ENCODE peak calls at places on chromosome 5, in eight cellular contexts. F is body of pancreas, K is adrenal gland, A is HCT116, N is heart right ventricle, H is osteoblast, E is bronchial epithelial cell, Q is ovary. P is an unnamed sample. For H3K36me3, the result is how much of the 10 kb centered on the place peaks cover.

GRCh38 chr5:116763987-116764866 is 189.6 kb upstream of the SEMA6A start:
- DNase-seq in Q (no peak), F (no peak), N (no peak), E (peak), K (no peak), H (no peak), A (no peak), P (no peak)

GRCh38 chr5:59587489-59588337 is 305.8 kb downstream of the PDE4D start:
- DNase-seq in Q (no peak), E (peak), F (peak), N (peak), H (peak), K (no peak), A (no peak), P (no peak)

GRCh38 chr5:180113660-180114303 is 42.2 kb upstream of the RNF130 start:
- DNase-seq in F (no peak), N (no peak), E (no peak), H (peak), K (no peak), A (no peak), Q (no peak), P (peak)

GRCh38 chr5:84783003-84783402 is 398.3 kb upstream of the EDIL3 start:
- DNase-seq in N (no peak), E (no peak), F (no peak), A (no peak), K (no peak), H (no peak), Q (no peak), P (no peak)

GRCh38 chr5:10789021-10789420 is 28.0 kb upstream of the DAP start:
- DNase-seq in A (no peak), H (peak), F (peak), Q (peak), E (no peak), N (peak), K (peak), P (no peak)

GRCh38 chr5:172830876-172831662 is 3.0 kb upstream of the ERGIC1 start:
- DNase-seq in K (no peak), E (peak), N (no peak), H (peak), Q (no peak), A (no peak), F (no peak), P (peak)

GRCh38 chr5:34656700-34657549 is 797 bp downstream of the RAI14 start:
- DNase-seq in N (peak), Q (peak), E (no peak), K (peak), A (no peak), F (peak), H (peak), P (no peak)

GRCh38 chr5:56128166-56128565 is 105.0 kb downstream of the ANKRD55 start:
- DNase-seq in H (no peak), F (no peak), N (no peak), A (no peak), K (no peak), E (no peak), Q (no peak), P (no peak)

GRCh38 chr5:123916331-123917121 is 404.5 kb downstream of the CSNK1G3 start:
- DNase-seq in Q (no peak), N (no peak), E (peak), F (no peak), K (no peak), A (peak), H (peak), P (no peak)

GRCh38 chr5:43017438-43017820 is 22.7 kb downstream of the ANXA2R start:
- DNase-seq in H (peak), Q (peak), F (peak), N (peak), A (no peak), E (no peak), K (no peak), P (no peak)

GRCh38 chr5:43171441-43171840 is 20.6 kb upstream of the NIM1K start:
- DNase-seq in F (no peak), Q (no peak), K (no peak), A (no peak), H (no peak), E (no peak), N (no peak), P (no peak)

GRCh38 chr5:141510160-141510559 is 21.3 kb downstream of the PCDHGC5 start:
- DNase-seq in A (no peak), Q (no peak), N (no peak), H (no peak), F (no peak), K (no peak), E (no peak), P (no peak)

GRCh38 chr5:59607126-59607807 is 286.3 kb downstream of the PDE4D start:
- DNase-seq in F (no peak), Q (no peak), K (no peak), N (no peak), E (no peak), A (no peak), H (no peak), P (no peak)

GRCh38 chr5:149257875-149258705 is 13.6 kb upstream of the AFAP1L1 start:
- DNase-seq in N (no peak), E (peak), K (no peak), H (peak), A (no peak), F (no peak), Q (no peak), P (no peak)

GRCh38 chr5:136729901-136730355 is 364.6 kb upstream of the TRPC7 start:
- DNase-seq in A (peak), H (peak), F (no peak), K (peak), N (no peak), Q (no peak), E (peak), P (no peak)

GRCh38 chr5:149618581-149619248 is 37.4 kb downstream of the ARHGEF37 start:
- DNase-seq in E (peak), Q (no peak), A (peak), H (peak), F (peak), N (peak), K (peak), P (no peak)

GRCh38 chr5:33938881-33939280 is 2.7 kb downstream of the RXFP3 start:
- DNase-seq in F (no peak), K (no peak), H (peak), E (no peak), Q (no peak), N (no peak), A (no peak), P (no peak)

GRCh38 chr5:68368686-68369359 is 153.3 kb downstream of the PIK3R1 start:
- DNase-seq in A (no peak), E (peak), N (no peak), Q (no peak), F (no peak), K (no peak), H (no peak), P (no peak)

GRCh38 chr5:139058121-139058520 is 140.0 kb downstream of the SIL1 start:
- DNase-seq in Q (no peak), A (no peak), F (no peak), N (no peak), K (no peak), H (no peak), E (no peak), P (no peak)

GRCh38 chr5:177514541-177514940 is 2.2 kb downstream of the DDX41 start:
- DNase-seq in N (no peak), F (no peak), E (no peak), Q (no peak), A (no peak), K (no peak), H (no peak), P (no peak)
- H3K36me3 ChIP-seq in N (under half), F (under half), E (under half), Q (under half), A (under half), K (under half), H (half or more), P (under half)

GRCh38 chr5:151122828-151123227 is 34.8 kb downstream of the ANXA6 start:
- DNase-seq in K (no peak), Q (no peak), A (no peak), F (no peak), N (no peak), E (no peak), H (no peak), P (no peak)
- H3K36me3 ChIP-seq in K (under half), Q (under half), A (under half), F (under half), N (under half), E (under half), H (half or more), P (under half)

DNA sequence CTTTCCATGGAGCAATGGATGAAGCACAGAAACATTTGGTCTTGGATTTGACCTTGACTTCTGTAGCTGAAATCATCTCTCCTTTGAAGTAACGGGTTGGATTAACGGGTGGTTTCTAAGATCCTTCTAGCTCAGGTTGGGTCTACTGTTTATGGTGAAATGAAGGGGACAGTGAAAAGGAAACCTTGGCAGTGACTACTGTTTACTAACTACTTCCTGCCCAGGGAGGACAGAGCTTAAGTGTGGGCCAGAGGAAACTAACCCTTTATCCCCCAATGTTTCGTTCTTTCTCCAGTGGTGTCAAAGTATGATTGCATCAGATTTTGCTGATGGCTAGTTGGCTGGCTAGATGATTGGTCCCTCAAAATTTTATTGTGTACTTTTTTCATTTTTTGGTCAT is 22.2 kb downstream of the SKP2 start:
- DNase-seq in F (no peak), E (no peak), K (no peak), H (no peak), N (no peak), A (no peak), Q (no peak), P (no peak)
- H3K36me3 ChIP-seq in F (under half), E (under half), K (under half), H (half or more), N (under half), A (under half), Q (under half), P (under half)

DNA sequence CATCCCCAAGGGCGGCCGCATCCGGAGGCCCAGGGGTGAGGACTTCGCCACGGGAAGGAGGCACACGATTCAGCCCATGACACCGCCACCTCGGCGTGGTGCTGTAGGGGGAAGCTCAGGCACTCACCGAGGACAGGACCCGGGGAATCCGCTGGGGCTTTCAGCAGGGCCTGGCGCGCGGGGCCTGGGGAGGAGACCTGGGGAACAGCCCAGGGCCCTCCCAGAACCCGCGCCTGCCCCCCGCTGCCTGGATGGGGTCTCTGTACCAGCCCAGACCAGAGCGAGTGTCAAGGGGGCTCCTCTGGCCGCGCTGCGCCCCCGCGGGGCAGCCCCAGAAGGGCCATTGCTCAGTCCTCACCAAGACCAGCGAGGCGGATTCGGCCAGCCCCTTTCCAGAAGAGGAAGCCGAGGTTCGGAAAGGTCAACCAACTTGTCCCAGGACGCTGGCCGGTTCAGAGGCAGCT is 12.8 kb downstream of the COL23A1 start:
- DNase-seq in Q (no peak), A (no peak), E (no peak), N (no peak), F (no peak), K (no peak), H (no peak), P (no peak)
- H3K36me3 ChIP-seq in Q (under half), A (under half), E (under half), N (under half), F (under half), K (under half), H (under half), P (under half)

GRCh38 chr5:169719360-169720314 is 82.6 kb downstream of the DOCK2 start:
- DNase-seq in H (no peak), K (no peak), F (no peak), E (no peak), Q (no peak), N (no peak), A (no peak), P (no peak)

GRCh38 chr5:169728418-169728817 is 91.3 kb downstream of the DOCK2 start:
- DNase-seq in Q (no peak), E (no peak), N (no peak), H (no peak), K (no peak), F (no peak), A (no peak), P (no peak)

GRCh38 chr5:169724303-169724702 is 87.2 kb downstream of the DOCK2 start:
- DNase-seq in H (no peak), Q (no peak), E (no peak), F (no peak), N (no peak), A (no peak), K (no peak), P (no peak)

GRCh38 chr5:169721771-169722170 is 84.7 kb downstream of the DOCK2 start:
- DNase-seq in F (no peak), H (no peak), E (no peak), K (no peak), N (no peak), A (no peak), Q (no peak), P (no peak)

GRCh38 chr5:169723103-169723831 is 86.2 kb downstream of the DOCK2 start:
- DNase-seq in F (no peak), H (no peak), N (no peak), E (no peak), K (no peak), A (no peak), Q (no peak), P (no peak)
- H3K36me3 ChIP-seq in F (under half), H (under half), N (under half), E (under half), K (under half), A (under half), Q (under half), P (under half)

GRCh38 chr5:111775224-111775623 is 18.2 kb upstream of the NREP start:
- DNase-seq in E (no peak), N (no peak), K (no peak), Q (no peak), A (no peak), F (no peak), H (no peak), P (no peak)
- H3K36me3 ChIP-seq in E (under half), N (under half), K (under half), Q (under half), A (under half), F (under half), H (under half), P (under half)